ENCODE peak calls at places on chromosomes 12 and 14, in six cellular contexts. One of them, this sample, is unnamed.

GRCh38 chr12:121189061-121189886 is 20.7 kb upstream of the P2RX4 start:
- DNase-seq in memory B cell: no peak
- DNase-seq in NCI-H1105: no peak
- DNase-seq in naive thymus-derived CD8-positive, alpha-beta T cell: no peak
- DNase-seq in fibroblast of lung: no peak
- DNase-seq in germinal center: no peak
- DNase-seq in this sample: no peak

GRCh38 chr12:125203145-125203765 is 138.0 kb downstream of the AACS start:
- DNase-seq in naive thymus-derived CD8-positive, alpha-beta T cell: no peak
- DNase-seq in NCI-H1105: peak
- DNase-seq in germinal center: peak
- DNase-seq in fibroblast of lung: no peak
- DNase-seq in memory B cell: no peak
- DNase-seq in this sample: no peak

GRCh38 chr14:99946652-99947489 is 118.4 kb upstream of the EVL start:
- DNase-seq in germinal center: peak
- DNase-seq in fibroblast of lung: no peak
- DNase-seq in naive thymus-derived CD8-positive, alpha-beta T cell: peak
- DNase-seq in memory B cell: peak
- DNase-seq in NCI-H1105: peak
- DNase-seq in this sample: no peak

GRCh38 chr14:95291859-95292542 is 27.7 kb downstream of the CLMN start:
- DNase-seq in memory B cell: no peak
- DNase-seq in naive thymus-derived CD8-positive, alpha-beta T cell: no peak
- DNase-seq in germinal center: no peak
- DNase-seq in fibroblast of lung: peak
- DNase-seq in NCI-H1105: peak
- DNase-seq in this sample: no peak

GRCh38 chr14:34981743-34982420 is 910 bp upstream of the SRP54 start:
- DNase-seq in memory B cell: peak
- DNase-seq in naive thymus-derived CD8-positive, alpha-beta T cell: peak
- DNase-seq in fibroblast of lung: no peak
- DNase-seq in germinal center: peak
- DNase-seq in NCI-H1105: no peak
- DNase-seq in this sample: no peak

GRCh38 chr14:75428230-75429104 is 645 bp downstream of the JDP2 start:
- DNase-seq in naive thymus-derived CD8-positive, alpha-beta T cell: no peak
- DNase-seq in memory B cell: no peak
- DNase-seq in fibroblast of lung: no peak
- DNase-seq in germinal center: peak
- DNase-seq in NCI-H1105: no peak
- DNase-seq in this sample: no peak

GRCh38 chr12:104212516-104212915 is 3.1 kb upstream of the TXNRD1 start:
- DNase-seq in fibroblast of lung: no peak
- DNase-seq in memory B cell: no peak
- DNase-seq in naive thymus-derived CD8-positive, alpha-beta T cell: no peak
- DNase-seq in germinal center: no peak
- DNase-seq in NCI-H1105: no peak
- DNase-seq in this sample: no peak

GRCh38 chr12:114903394-114903748 is 219.4 kb upstream of the TBX3 start:
- DNase-seq in naive thymus-derived CD8-positive, alpha-beta T cell: no peak
- DNase-seq in germinal center: no peak
- DNase-seq in NCI-H1105: no peak
- DNase-seq in fibroblast of lung: peak
- DNase-seq in memory B cell: no peak
- DNase-seq in this sample: no peak

GRCh38 chr14:37253905-37254304 is 56.2 kb downstream of the MIPOL1 start:
- DNase-seq in naive thymus-derived CD8-positive, alpha-beta T cell: no peak
- DNase-seq in fibroblast of lung: peak
- DNase-seq in NCI-H1105: peak
- DNase-seq in memory B cell: no peak
- DNase-seq in germinal center: no peak
- DNase-seq in this sample: no peak

GRCh38 chr14:36245223-36245622 is 68.7 kb upstream of the PTCSC3 start:
- DNase-seq in germinal center: no peak
- DNase-seq in naive thymus-derived CD8-positive, alpha-beta T cell: no peak
- DNase-seq in fibroblast of lung: no peak
- DNase-seq in memory B cell: no peak
- DNase-seq in NCI-H1105: no peak
- DNase-seq in this sample: no peak

GRCh38 chr12:119179335-119180021 is 747 bp downstream of the HSPB8 start:
- DNase-seq in fibroblast of lung: peak
- DNase-seq in naive thymus-derived CD8-positive, alpha-beta T cell: no peak
- DNase-seq in memory B cell: no peak
- DNase-seq in germinal center: no peak
- DNase-seq in NCI-H1105: no peak
- DNase-seq in this sample: peak

GRCh38 chr12:101697930-101698781 is 716 bp downstream of the CHPT1 start:
- DNase-seq in memory B cell: no peak
- DNase-seq in germinal center: peak
- DNase-seq in fibroblast of lung: peak
- DNase-seq in NCI-H1105: peak
- DNase-seq in naive thymus-derived CD8-positive, alpha-beta T cell: no peak
- DNase-seq in this sample: no peak

GRCh38 chr12:80445083-80445482 is 1.0 kb downstream of the PTPRQ start:
- DNase-seq in fibroblast of lung: peak
- DNase-seq in NCI-H1105: no peak
- DNase-seq in germinal center: no peak
- DNase-seq in memory B cell: no peak
- DNase-seq in naive thymus-derived CD8-positive, alpha-beta T cell: no peak
- DNase-seq in this sample: no peak

GRCh38 chr12:2752676-2753371 is 41.9 kb upstream of the FKBP4 start:
- DNase-seq in memory B cell: peak
- DNase-seq in germinal center: peak
- DNase-seq in fibroblast of lung: peak
- DNase-seq in NCI-H1105: peak
- DNase-seq in naive thymus-derived CD8-positive, alpha-beta T cell: peak
- DNase-seq in this sample: peak

GRCh38 chr12:112885204-112885603 is 21.6 kb upstream of the OAS1 start:
- DNase-seq in germinal center: no peak
- DNase-seq in NCI-H1105: no peak
- DNase-seq in memory B cell: no peak
- DNase-seq in fibroblast of lung: no peak
- DNase-seq in naive thymus-derived CD8-positive, alpha-beta T cell: no peak
- DNase-seq in this sample: no peak

GRCh38 chr12:63170321-63170720 is 19.3 kb upstream of the AVPR1A start:
- DNase-seq in naive thymus-derived CD8-positive, alpha-beta T cell: no peak
- DNase-seq in NCI-H1105: no peak
- DNase-seq in fibroblast of lung: no peak
- DNase-seq in germinal center: no peak
- DNase-seq in memory B cell: no peak
- DNase-seq in this sample: no peak

GRCh38 chr14:71415404-71415690 is 508.1 kb downstream of the PCNX1 start:
- DNase-seq in fibroblast of lung: peak
- DNase-seq in naive thymus-derived CD8-positive, alpha-beta T cell: no peak
- DNase-seq in memory B cell: no peak
- DNase-seq in NCI-H1105: no peak
- DNase-seq in germinal center: no peak
- DNase-seq in this sample: no peak

GRCh38 chr12:51910691-51911090 is 3.4 kb downstream of the ACVRL1 start:
- DNase-seq in fibroblast of lung: no peak
- DNase-seq in NCI-H1105: no peak
- DNase-seq in germinal center: no peak
- DNase-seq in memory B cell: no peak
- DNase-seq in naive thymus-derived CD8-positive, alpha-beta T cell: no peak
- DNase-seq in this sample: no peak

GRCh38 chr12:6250343-6250742 is 50.1 kb downstream of the CD9 start:
- DNase-seq in NCI-H1105: no peak
- DNase-seq in germinal center: no peak
- DNase-seq in memory B cell: no peak
- DNase-seq in naive thymus-derived CD8-positive, alpha-beta T cell: no peak
- DNase-seq in fibroblast of lung: no peak
- DNase-seq in this sample: no peak

GRCh38 chr14:69582207-69582606 is 7.5 kb upstream of the CCDC177 start:
- DNase-seq in NCI-H1105: no peak
- DNase-seq in germinal center: no peak
- DNase-seq in memory B cell: no peak
- DNase-seq in fibroblast of lung: peak
- DNase-seq in naive thymus-derived CD8-positive, alpha-beta T cell: no peak
- DNase-seq in this sample: no peak

This sample was measured in kidney epithelial cell.